ENCODE peak calls at places on chromosomes 4 and X, in five cellular contexts. J is kidney epithelial cell; W is AG04449; H is fibroblast of mammary gland; U is CD4-positive, alpha-beta T cell. B is an unnamed sample.

GRCh38 chr4:33592701-33593100 is 2651.6 kb downstream of the ARAP2 start:
- DNase-seq in U (no peak), H (peak), W (no peak), J (no peak), B (no peak)

GRCh38 chr4:22670953-22671352 is 21.8 kb upstream of the GBA3 start:
- DNase-seq in H (peak), W (no peak), U (no peak), J (no peak), B (no peak)

GRCh38 chrX:97609938-97610337 is 726.2 kb downstream of the RPA4 start:
- DNase-seq in U (no peak), H (no peak), J (no peak), W (no peak), B (no peak)

GRCh38 chr4:41236046-41236445 is 20.7 kb upstream of the UCHL1 start:
- DNase-seq in H (no peak), U (no peak), W (no peak), J (no peak), B (no peak)

GRCh38 chrX:116267511-116268040 is 97.0 kb downstream of the AGTR2 start:
- DNase-seq in U (no peak), J (no peak), W (no peak), H (peak), B (no peak)

GRCh38 chr4:153541426-153542096 is 75.4 kb downstream of the TMEM131L start:
- DNase-seq in H (peak), J (peak), W (peak), U (no peak), B (peak)

GRCh38 chr4:98746530-98746929 is 88.1 kb upstream of the TSPAN5 start:
- DNase-seq in H (peak), U (no peak), J (peak), W (no peak), B (no peak)

GRCh38 chr4:42562016-42562415 is 94.9 kb downstream of the ATP8A1 start:
- DNase-seq in J (no peak), W (no peak), H (no peak), U (no peak), B (no peak)

GRCh38 chr4:162061214-162061613 is 102.6 kb downstream of the FSTL5 start:
- DNase-seq in H (no peak), U (no peak), J (peak), W (no peak), B (no peak)

GRCh38 chr4:150217192-150217591 is 138.9 kb downstream of the DCLK2 start:
- DNase-seq in W (no peak), U (no peak), J (peak), H (peak), B (no peak)

GRCh38 chr4:142563682-142564291 is 282.3 kb downstream of the INPP4B start:
- DNase-seq in H (peak), U (no peak), W (no peak), J (peak), B (no peak)

GRCh38 chrX:131821945-131822622 is 201.0 kb upstream of the STK26 start:
- DNase-seq in J (peak), U (peak), W (no peak), H (peak), B (no peak)

GRCh38 chr4:165398570-165398969 is 19.8 kb downstream of the CPE start:
- DNase-seq in H (peak), U (no peak), J (peak), W (no peak), B (peak)

GRCh38 chr4:119833611-119834010 is 205.0 kb upstream of the PDE5A start:
- DNase-seq in J (no peak), W (no peak), U (no peak), H (peak), B (no peak)

GRCh38 chr4:184812651-184813181 is 13.1 kb downstream of the ACSL1 start:
- DNase-seq in H (peak), U (no peak), W (no peak), J (no peak), B (no peak)

GRCh38 chr4:109675181-109675580 is 28.1 kb downstream of the CASP6 start:
- DNase-seq in H (no peak), J (no peak), W (no peak), U (no peak), B (no peak)

GRCh38 chr4:109672173-109672572 is 31.1 kb downstream of the CASP6 start:
- DNase-seq in J (no peak), U (no peak), H (no peak), W (no peak), B (no peak)

GRCh38 chr4:109673303-109673702 is 29.9 kb downstream of the CASP6 start:
- DNase-seq in W (no peak), U (no peak), J (no peak), H (no peak), B (no peak)

GRCh38 chr4:109675843-109676242 is 27.4 kb downstream of the CASP6 start:
- DNase-seq in J (no peak), H (no peak), W (no peak), U (no peak), B (no peak)

GRCh38 chr4:109676886-109677285 is 26.4 kb downstream of the CASP6 start:
- DNase-seq in J (no peak), W (no peak), H (no peak), U (no peak), B (no peak)
- TF ChIP-seq CTCF in J (no peak), W (no peak), H (no peak), U (no peak), B (peak)

GRCh38 chrX:418927-419729 is 32.4 kb upstream of the PPP2R3B start:
- DNase-seq in J (no peak), U (no peak), W (no peak), H (no peak), B (no peak)

GRCh38 chrX:410296-410695 is 23.6 kb upstream of the PPP2R3B start:
- DNase-seq in J (no peak), W (no peak), U (no peak), H (no peak), B (no peak)

GRCh38 chrX:413322-414201 is 26.9 kb upstream of the PPP2R3B start:
- DNase-seq in W (no peak), U (no peak), J (no peak), H (no peak), B (no peak)
- TF ChIP-seq CTCF in W (peak), U (no peak), J (no peak), H (no peak), B (no peak)

GRCh38 chr4:112942077-112942476 is 107.4 kb upstream of the ANK2 start:
- DNase-seq in W (no peak), J (no peak), U (no peak), H (no peak), B (no peak)
- TF ChIP-seq CTCF in W (no peak), J (no peak), U (no peak), H (no peak), B (no peak)

GRCh38 chr4:24476209-24476781 is 108.1 kb downstream of the DHX15 start:
- DNase-seq in W (no peak), H (peak), J (no peak), U (no peak), B (no peak)
- TF ChIP-seq CTCF in W (peak), H (peak), J (peak), U (peak), B (peak)

GRCh38 chr4:65943076-65943475 is 272.8 kb upstream of the EPHA5 start:
- DNase-seq in H (peak), J (peak), W (no peak), U (no peak), B (no peak)
- TF ChIP-seq CTCF in H (no peak), J (peak), W (no peak), U (no peak), B (no peak)

DNA sequence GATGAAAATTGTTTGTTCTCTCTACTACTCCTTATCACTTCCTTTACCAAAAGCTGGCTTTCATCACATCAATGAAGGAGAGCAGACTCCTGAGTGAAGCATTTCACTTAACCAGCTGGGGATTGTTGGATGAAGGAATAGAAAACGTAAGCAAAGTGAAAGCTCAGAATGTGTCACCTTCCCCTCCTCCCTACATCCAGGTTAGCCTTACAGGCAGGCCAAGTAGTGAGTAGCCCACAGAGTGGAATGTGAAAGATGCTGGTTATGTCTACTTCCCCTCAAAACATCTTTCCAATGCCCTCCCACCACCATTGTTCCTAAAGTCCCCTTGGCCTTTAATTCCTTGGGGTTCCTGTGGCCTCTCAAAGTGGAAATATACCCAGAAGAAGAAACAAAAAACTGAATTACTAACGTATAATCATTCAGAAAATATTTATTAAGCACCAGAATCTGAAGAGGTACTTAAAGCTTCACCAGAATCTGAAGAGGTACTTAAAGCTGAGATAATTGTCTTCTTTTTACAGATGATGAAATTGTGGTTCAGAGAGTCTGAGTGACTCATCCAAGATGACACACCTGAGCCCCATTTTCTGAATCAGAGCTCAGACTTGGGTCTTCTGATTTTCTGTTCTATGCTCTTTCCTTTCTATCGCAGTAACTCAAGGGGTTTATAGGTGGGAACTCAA is 6.5 kb downstream of the P2RY4 start:
- DNase-seq in W (no peak), H (peak), U (no peak), J (no peak), B (no peak)
- TF ChIP-seq CTCF in W (no peak), H (no peak), U (no peak), J (no peak), B (no peak)

GRCh38 chr4:139083533-139084424 is 68.2 kb downstream of the NOCT start:
- DNase-seq in H (peak), U (peak), J (peak), W (peak), B (peak)
- TF ChIP-seq CTCF in H (no peak), U (no peak), J (peak), W (peak), B (no peak)

GRCh38 chrX:102651968-102652744 is 873 bp downstream of the GPRASP1 start:
- DNase-seq in U (peak), H (peak), W (no peak), J (no peak), B (no peak)
- TF ChIP-seq CTCF in U (peak), H (peak), W (peak), J (peak), B (peak)

DNA sequence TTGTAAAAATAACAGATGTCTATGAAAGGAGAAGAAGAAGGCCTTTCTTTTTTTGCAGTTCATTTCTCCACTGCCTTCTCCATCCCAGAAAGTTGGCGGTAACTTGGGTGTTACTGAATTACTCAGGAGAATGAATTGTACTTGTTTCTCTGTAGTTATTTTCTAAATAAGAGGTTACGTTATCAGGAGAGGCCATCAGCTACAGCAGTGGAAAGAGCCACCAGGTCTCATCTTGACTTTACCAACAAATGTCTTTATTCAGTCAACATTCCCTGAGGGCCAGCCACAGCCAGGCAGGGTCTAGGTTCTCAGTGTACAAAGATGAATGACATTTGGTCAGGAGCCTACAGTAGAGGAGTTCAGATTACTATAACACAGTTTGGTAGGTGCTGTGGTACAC is 8.1 kb downstream of the HADH start:
- DNase-seq in J (no peak), U (no peak), H (no peak), W (no peak), B (no peak)
- TF ChIP-seq CTCF in J (no peak), U (no peak), H (no peak), W (no peak), B (no peak)

DNA sequence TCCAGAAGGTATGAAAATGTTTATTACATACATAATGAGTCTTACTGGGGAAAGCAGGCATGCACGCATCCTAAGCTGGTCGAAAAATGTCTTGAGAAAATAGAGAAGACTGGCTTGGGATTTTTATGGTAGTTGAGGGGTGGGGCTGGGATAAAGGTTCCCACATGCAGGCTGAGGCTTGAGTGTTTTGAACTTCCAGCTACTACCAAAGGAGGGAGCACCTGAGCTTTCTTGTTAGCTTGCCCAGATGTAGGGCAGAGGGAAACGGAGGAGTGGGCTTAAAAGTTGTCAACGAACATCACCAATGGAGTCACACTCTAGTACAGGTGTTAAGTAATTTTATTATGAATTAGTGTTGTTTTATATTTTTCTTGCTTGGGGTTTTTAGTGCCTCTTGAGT is 39.6 kb upstream of the SRPX start:
- DNase-seq in J (no peak), H (peak), U (no peak), W (no peak), B (no peak)
- TF ChIP-seq CTCF in J (peak), H (peak), U (no peak), W (peak), B (peak)

B was measured in HFF-Myc.